ENCODE peak calls at places on chromosome 12, in eight cellular contexts. One of them, this sample, is unnamed.

GRCh38 chr12:56836317-56836716 is 73.2 kb downstream of the HSD17B6 start:
- DNase-seq in IMR-90: no peak
- DNase-seq in ovary: no peak
- DNase-seq in body of pancreas: no peak
- DNase-seq in heart left ventricle: no peak
- DNase-seq in thyroid gland: peak; percentile 77
- DNase-seq in A549: peak; percentile 26
- DNase-seq in breast epithelium: no peak
- DNase-seq in this sample: no peak

GRCh38 chr12:113298861-113299545 is 35.9 kb downstream of the SLC8B1 start:
- DNase-seq in heart left ventricle: peak; percentile 81
- DNase-seq in breast epithelium: no peak
- DNase-seq in ovary: peak; percentile 64
- DNase-seq in A549: no peak
- DNase-seq in thyroid gland: peak; percentile 92
- DNase-seq in body of pancreas: peak; percentile 41
- DNase-seq in IMR-90: no peak
- DNase-seq in this sample: no peak

GRCh38 chr12:132788375-132789098 is 26.9 kb upstream of the ANKLE2 start:
- DNase-seq in heart left ventricle: no peak
- DNase-seq in ovary: no peak
- DNase-seq in IMR-90: no peak
- DNase-seq in body of pancreas: no peak
- DNase-seq in breast epithelium: no peak
- DNase-seq in A549: no peak
- DNase-seq in thyroid gland: no peak
- DNase-seq in this sample: no peak

GRCh38 chr12:4215862-4216541 is 57.6 kb upstream of the CCND2 start:
- DNase-seq in breast epithelium: no peak
- DNase-seq in A549: no peak
- DNase-seq in heart left ventricle: no peak
- DNase-seq in thyroid gland: no peak
- DNase-seq in body of pancreas: no peak
- DNase-seq in ovary: no peak
- DNase-seq in IMR-90: no peak
- DNase-seq in this sample: no peak

GRCh38 chr12:109767991-109768900 is 54.6 kb downstream of the FAM222A start:
- DNase-seq in body of pancreas: no peak
- DNase-seq in IMR-90: no peak
- DNase-seq in thyroid gland: no peak
- DNase-seq in ovary: peak; percentile 28
- DNase-seq in breast epithelium: peak; percentile 46
- DNase-seq in A549: no peak
- DNase-seq in heart left ventricle: no peak
- DNase-seq in this sample: no peak

GRCh38 chr12:4211372-4211771 is 62.2 kb upstream of the CCND2 start:
- DNase-seq in A549: no peak
- DNase-seq in IMR-90: no peak
- DNase-seq in thyroid gland: no peak
- DNase-seq in breast epithelium: no peak
- DNase-seq in body of pancreas: no peak
- DNase-seq in ovary: no peak
- DNase-seq in heart left ventricle: no peak
- DNase-seq in this sample: no peak

GRCh38 chr12:118035194-118036041 is 18.9 kb downstream of the RFC5 start:
- DNase-seq in body of pancreas: no peak
- DNase-seq in heart left ventricle: no peak
- DNase-seq in A549: peak; percentile 62
- DNase-seq in thyroid gland: no peak
- DNase-seq in breast epithelium: no peak
- DNase-seq in ovary: no peak
- DNase-seq in IMR-90: peak; percentile 22
- DNase-seq in this sample: no peak

GRCh38 chr12:6533653-6534157 is 612 bp upstream of the GAPDH start:
- DNase-seq in body of pancreas: peak; percentile 62
- DNase-seq in A549: peak; percentile 95
- DNase-seq in thyroid gland: peak; percentile 81
- DNase-seq in IMR-90: peak; percentile 84
- DNase-seq in heart left ventricle: peak; percentile 81
- DNase-seq in breast epithelium: no peak
- DNase-seq in ovary: peak; percentile 81
- DNase-seq in this sample: no peak

GRCh38 chr12:70671698-70672097 is 34.5 kb upstream of the PTPRB start:
- DNase-seq in ovary: no peak
- DNase-seq in breast epithelium: no peak
- DNase-seq in thyroid gland: no peak
- DNase-seq in heart left ventricle: no peak
- DNase-seq in A549: no peak
- DNase-seq in body of pancreas: no peak
- DNase-seq in IMR-90: no peak
- DNase-seq in this sample: no peak

GRCh38 chr12:52235822-52236291 is 2.8 kb downstream of the KRT7 start:
- DNase-seq in thyroid gland: peak; percentile 57
- DNase-seq in ovary: no peak
- DNase-seq in heart left ventricle: no peak
- DNase-seq in IMR-90: no peak
- DNase-seq in breast epithelium: peak; percentile 85
- DNase-seq in A549: peak; percentile 24
- DNase-seq in body of pancreas: peak; percentile 91
- DNase-seq in this sample: no peak
- TF ChIP-seq POLR2A in thyroid gland: no peak
- TF ChIP-seq POLR2A in ovary: no peak
- TF ChIP-seq POLR2A in heart left ventricle: no peak
- TF ChIP-seq POLR2A in IMR-90: no peak
- TF ChIP-seq POLR2A in breast epithelium: no peak
- TF ChIP-seq POLR2A in A549: no peak
- TF ChIP-seq POLR2A in body of pancreas: peak; percentile 39
- TF ChIP-seq POLR2A in this sample: no peak

DNA sequence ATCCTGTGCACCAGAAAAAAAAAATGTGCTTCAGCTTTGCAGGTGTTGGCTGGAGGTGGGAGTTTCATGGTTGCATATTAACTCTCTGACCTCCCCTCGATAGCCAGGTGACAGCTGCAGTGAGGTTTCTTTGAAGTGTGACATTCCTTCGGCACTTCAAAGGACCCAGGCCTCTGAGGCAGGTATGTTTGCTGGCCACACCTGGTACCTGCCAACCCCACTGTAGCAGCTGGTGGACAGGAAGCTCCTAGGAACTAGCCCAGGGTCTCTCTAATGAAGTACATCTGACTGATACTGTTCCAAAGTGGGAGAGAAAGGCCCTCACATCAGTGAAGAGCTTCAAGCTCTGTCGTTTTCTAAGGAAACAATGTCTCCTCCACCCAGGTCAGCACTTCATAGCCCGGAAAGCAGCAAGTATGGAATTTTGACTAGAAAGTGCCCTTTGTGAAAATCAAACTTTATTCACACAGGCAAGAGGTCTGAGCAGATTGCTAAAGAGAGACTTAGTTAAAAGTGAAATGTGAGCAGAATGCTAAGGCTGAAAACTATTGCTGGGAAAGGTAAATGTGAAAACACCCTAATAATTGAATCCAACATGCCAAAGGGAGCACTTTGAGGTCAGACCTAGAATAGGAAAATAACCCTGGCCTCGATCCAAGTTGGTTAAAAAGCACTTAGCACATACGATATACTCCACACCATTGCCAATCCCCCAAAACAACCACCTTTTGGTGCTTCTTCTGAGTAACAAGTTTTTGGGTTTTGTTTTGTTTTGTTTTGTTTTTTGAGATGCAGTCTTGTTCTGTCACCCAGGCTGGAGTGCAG is 71.3 kb downstream of the PHLDA1 start:
- DNase-seq in body of pancreas: peak; percentile 92
- DNase-seq in IMR-90: peak; percentile 18
- DNase-seq in heart left ventricle: no peak
- DNase-seq in ovary: no peak
- DNase-seq in breast epithelium: no peak
- DNase-seq in A549: no peak
- DNase-seq in thyroid gland: no peak
- DNase-seq in this sample: no peak
- H3K4me1 ChIP-seq in body of pancreas: peaks cover 36% of the 10 kb centered on the region
- H3K4me1 ChIP-seq in IMR-90: peaks cover 12% of the 10 kb centered on the region
- H3K4me1 ChIP-seq in heart left ventricle: peaks cover 3% of the 10 kb centered on the region
- H3K4me1 ChIP-seq in ovary: no peaks in the 10 kb centered on the region
- H3K4me1 ChIP-seq in breast epithelium: no peaks in the 10 kb centered on the region
- H3K4me1 ChIP-seq in A549: peaks cover 27% of the 10 kb centered on the region
- H3K4me1 ChIP-seq in thyroid gland: no peaks in the 10 kb centered on the region
- H3K4me1 ChIP-seq in this sample: peaks cover 7% of the 10 kb centered on the region

GRCh38 chr12:121799842-121800693 is 3.7 kb upstream of the SETD1B start:
- DNase-seq in thyroid gland: peak; percentile 88
- DNase-seq in A549: peak; percentile 91
- DNase-seq in heart left ventricle: peak; percentile 93
- DNase-seq in breast epithelium: peak; percentile 90
- DNase-seq in IMR-90: peak; percentile 84
- DNase-seq in body of pancreas: peak; percentile 90
- DNase-seq in ovary: peak; percentile 94
- DNase-seq in this sample: peak; percentile 52
- TF ChIP-seq POLR2A in thyroid gland: no peak
- TF ChIP-seq POLR2A in A549: no peak
- TF ChIP-seq POLR2A in heart left ventricle: peak; percentile 13
- TF ChIP-seq POLR2A in breast epithelium: peak; percentile 55
- TF ChIP-seq POLR2A in IMR-90: no peak
- TF ChIP-seq POLR2A in body of pancreas: peak; percentile 62
- TF ChIP-seq POLR2A in ovary: peak; percentile 90
- TF ChIP-seq POLR2A in this sample: peak; percentile 89

DNA sequence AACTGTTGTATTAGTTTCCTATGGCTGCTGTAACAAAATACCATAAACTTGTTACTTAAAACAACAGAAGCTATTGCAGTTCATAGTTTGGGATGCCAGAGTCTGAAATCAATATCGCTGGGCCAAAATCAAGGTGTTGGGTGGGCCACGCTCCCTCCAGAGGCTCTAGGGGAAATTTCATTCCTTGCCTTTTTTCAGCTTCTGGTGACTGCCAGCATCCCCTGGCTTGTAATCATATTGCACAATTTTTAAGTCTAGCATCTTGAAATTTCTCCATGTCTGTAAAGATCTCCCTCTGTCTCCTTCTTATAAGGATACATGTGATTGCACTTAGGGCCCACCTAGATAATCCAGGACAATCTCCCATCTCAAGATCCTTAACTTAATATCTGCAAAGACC is 48.8 kb upstream of the GARIN6 start:
- DNase-seq in body of pancreas: no peak
- DNase-seq in ovary: no peak
- DNase-seq in breast epithelium: no peak
- DNase-seq in A549: no peak
- DNase-seq in IMR-90: no peak
- DNase-seq in thyroid gland: no peak
- DNase-seq in heart left ventricle: no peak
- DNase-seq in this sample: no peak
- H3K4me1 ChIP-seq in body of pancreas: no peaks in the 10 kb centered on the region
- H3K4me1 ChIP-seq in ovary: no peaks in the 10 kb centered on the region
- H3K4me1 ChIP-seq in breast epithelium: no peaks in the 10 kb centered on the region
- H3K4me1 ChIP-seq in A549: no peaks in the 10 kb centered on the region
- H3K4me1 ChIP-seq in IMR-90: no peaks in the 10 kb centered on the region
- H3K4me1 ChIP-seq in thyroid gland: no peaks in the 10 kb centered on the region
- H3K4me1 ChIP-seq in heart left ventricle: no peaks in the 10 kb centered on the region
- H3K4me1 ChIP-seq in this sample: no peaks in the 10 kb centered on the region

GRCh38 chr12:54415223-54415929 is 3.7 kb downstream of the ITGA5 start:
- DNase-seq in body of pancreas: no peak
- DNase-seq in heart left ventricle: no peak
- DNase-seq in thyroid gland: peak; percentile 29
- DNase-seq in ovary: no peak
- DNase-seq in breast epithelium: no peak
- DNase-seq in IMR-90: no peak
- DNase-seq in A549: no peak
- DNase-seq in this sample: no peak

GRCh38 chr12:54414191-54414525 is 4.9 kb downstream of the ITGA5 start:
- DNase-seq in thyroid gland: no peak
- DNase-seq in ovary: no peak
- DNase-seq in breast epithelium: no peak
- DNase-seq in IMR-90: no peak
- DNase-seq in heart left ventricle: no peak
- DNase-seq in A549: no peak
- DNase-seq in body of pancreas: no peak
- DNase-seq in this sample: no peak

GRCh38 chr12:54412348-54412747 is 6.7 kb downstream of the ITGA5 start:
- DNase-seq in breast epithelium: no peak
- DNase-seq in IMR-90: no peak
- DNase-seq in heart left ventricle: no peak
- DNase-seq in thyroid gland: no peak
- DNase-seq in body of pancreas: no peak
- DNase-seq in ovary: no peak
- DNase-seq in A549: no peak
- DNase-seq in this sample: no peak

GRCh38 chr12:54412786-54413185 is 6.3 kb downstream of the ITGA5 start:
- DNase-seq in heart left ventricle: no peak
- DNase-seq in A549: no peak
- DNase-seq in IMR-90: no peak
- DNase-seq in breast epithelium: no peak
- DNase-seq in body of pancreas: no peak
- DNase-seq in ovary: no peak
- DNase-seq in thyroid gland: no peak
- DNase-seq in this sample: no peak

GRCh38 chr12:54413284-54414190 is 5.5 kb downstream of the ITGA5 start:
- DNase-seq in IMR-90: no peak
- DNase-seq in body of pancreas: no peak
- DNase-seq in breast epithelium: no peak
- DNase-seq in thyroid gland: peak; percentile 43
- DNase-seq in ovary: no peak
- DNase-seq in A549: no peak
- DNase-seq in heart left ventricle: peak; percentile 60
- DNase-seq in this sample: no peak
- TF ChIP-seq POLR2A in IMR-90: no peak
- TF ChIP-seq POLR2A in body of pancreas: no peak
- TF ChIP-seq POLR2A in breast epithelium: no peak
- TF ChIP-seq POLR2A in thyroid gland: no peak
- TF ChIP-seq POLR2A in ovary: no peak
- TF ChIP-seq POLR2A in A549: no peak
- TF ChIP-seq POLR2A in heart left ventricle: no peak
- TF ChIP-seq POLR2A in this sample: no peak

This sample was measured in esophagus squamous epithelium.